ENCODE peak calls at places on chromosome 20, in nine cellular contexts. N is iris pigment epithelial cell, H is dorsolateral prefrontal cortex, E is kidney, O is GOT3, Y is chondrocyte, K is A549, Z is mucosa of gallbladder, W is globus pallidus. I is an unnamed sample.

GRCh38 chr20:47970282-47970903 is 185.1 kb upstream of the SULF2 start:
- DNase-seq in Y (no peak), Z (no peak), W (no peak), H (no peak), K (no peak), O (no peak), E (no peak), N (no peak), I (no peak)

GRCh38 chr20:58328836-58329235 is 19.3 kb downstream of the RAB22A start:
- DNase-seq in W (no peak), K (no peak), H (no peak), N (no peak), Z (no peak), E (no peak), Y (no peak), O (no peak), I (no peak)

GRCh38 chr20:61369731-61370520 is 117.9 kb downstream of the CDH4 start:
- DNase-seq in K (no peak), O (no peak), Y (no peak), Z (no peak), W (no peak), N (no peak), H (no peak), E (no peak), I (no peak)

GRCh38 chr20:1819311-1820136 is 75.7 kb upstream of the SIRPA start:
- DNase-seq in K (no peak), Z (no peak), O (no peak), Y (no peak), E (no peak), W (peak), H (no peak), N (peak), I (no peak)

GRCh38 chr20:63016514-63017075 is 9.8 kb upstream of the BHLHE23 start:
- DNase-seq in E (peak), Z (no peak), N (no peak), K (no peak), O (no peak), Y (peak), W (no peak), H (no peak), I (no peak)

GRCh38 chr20:38044685-38045084 is 11.1 kb downstream of the RPRD1B start:
- DNase-seq in N (no peak), Y (no peak), K (no peak), Z (no peak), O (no peak), W (no peak), E (no peak), H (no peak), I (no peak)

GRCh38 chr20:46207031-46207549 is 89.0 kb downstream of the CD40 start:
- DNase-seq in W (no peak), Z (no peak), O (no peak), N (no peak), E (no peak), Y (no peak), K (no peak), H (peak), I (no peak)

GRCh38 chr20:45041464-45042337 is 59.2 kb downstream of the KCNS1 start:
- DNase-seq in W (no peak), H (no peak), N (peak), Z (no peak), O (no peak), E (no peak), K (peak), Y (no peak), I (peak)

GRCh38 chr20:40689100-40689942 is at the start of gene MAFB:
- DNase-seq in K (peak), W (peak), Z (peak), N (peak), Y (peak), H (peak), E (peak), O (peak), I (peak)

GRCh38 chr20:59731371-59731770 is 127.0 kb downstream of the PHACTR3 start:
- DNase-seq in O (no peak), Y (no peak), W (no peak), H (peak), Z (no peak), E (no peak), N (no peak), K (no peak), I (no peak)

GRCh38 chr20:15992564-15992963 is 580.7 kb downstream of the KIF16B start:
- DNase-seq in K (no peak), Y (no peak), E (no peak), W (no peak), H (no peak), O (no peak), N (peak), Z (peak), I (no peak)

GRCh38 chr20:4261333-4262284 is 246.3 kb upstream of the RNF24 start:
- DNase-seq in O (no peak), N (peak), H (no peak), W (no peak), E (no peak), Z (no peak), K (no peak), Y (no peak), I (peak)

GRCh38 chr20:58058421-58059140 is 169.9 kb downstream of the ANKRD60 start:
- DNase-seq in K (no peak), O (no peak), E (no peak), H (no peak), N (no peak), Z (no peak), W (no peak), Y (peak), I (no peak)

GRCh38 chr20:18430172-18430826 is 36.5 kb downstream of the DZANK1 start:
- DNase-seq in Z (no peak), E (no peak), O (no peak), H (no peak), Y (no peak), W (no peak), N (no peak), K (no peak), I (no peak)

GRCh38 chr20:57685134-57685851 is 24.5 kb downstream of the PMEPA1 start:
- DNase-seq in K (no peak), H (no peak), W (peak), Y (no peak), N (no peak), Z (no peak), E (no peak), O (no peak), I (no peak)

GRCh38 chr20:61260905-61261304 is 8.8 kb downstream of the CDH4 start:
- DNase-seq in O (no peak), Y (no peak), Z (no peak), K (no peak), H (no peak), E (no peak), W (no peak), N (no peak), I (no peak)

GRCh38 chr20:25032478-25033183 is 25.3 kb downstream of the ACSS1 start:
- DNase-seq in E (peak), Y (peak), O (no peak), W (peak), H (peak), K (no peak), Z (no peak), N (no peak), I (no peak)

GRCh38 chr20:62500237-62500864 is 24.6 kb upstream of the GATA5 start:
- DNase-seq in E (peak), O (no peak), K (peak), Z (peak), N (peak), H (peak), W (peak), Y (no peak), I (peak)

GRCh38 chr20:3209946-3210317 is 634 bp downstream of the ITPA start:
- DNase-seq in O (no peak), Y (no peak), H (no peak), E (no peak), K (no peak), N (peak), Z (no peak), W (no peak), I (peak)